ENCODE peak calls at places on chromosomes 16 and 17, in seven cellular contexts. Y is A549; J is gastrocnemius medialis; R is cardiac muscle cell; K is spleen; V is endodermal cell; H is CD8-positive, alpha-beta memory T cell. A is an unnamed sample. For H3K4me1, the result is how much of the 10 kb centered on the place peaks cover.

GRCh38 chr17:82301916-82302497 is 15.4 kb downstream of the CD7 start:
- DNase-seq in Y (no peak), J (no peak), R (no peak), K (peak), V (no peak), H (peak), A (no peak)

GRCh38 chr17:2295575-2295974 is 8.0 kb downstream of the SMG6 start:
- DNase-seq in Y (no peak), J (no peak), R (no peak), K (no peak), V (no peak), H (no peak), A (no peak)

GRCh38 chr17:27804113-27804512 is 3.8 kb upstream of the NOS2 start:
- DNase-seq in Y (no peak), J (no peak), R (no peak), K (no peak), V (peak), H (no peak), A (no peak)

GRCh38 chr17:74219576-74220133 is 6.3 kb downstream of the TTYH2 start:
- DNase-seq in Y (no peak), J (no peak), R (no peak), K (no peak), V (no peak), H (no peak), A (no peak)

GRCh38 chr16:20415541-20415940 is 6.2 kb downstream of the ACSM5 start:
- DNase-seq in Y (no peak), J (no peak), R (no peak), K (no peak), V (no peak), H (no peak), A (no peak)

GRCh38 chr16:85284138-85284897 is 172.0 kb upstream of the CIBAR2 start:
- DNase-seq in Y (no peak), J (no peak), R (no peak), K (no peak), V (no peak), H (no peak), A (no peak)

GRCh38 chr17:22507823-22508222 is 815.5 kb downstream of the KCNJ18 start:
- DNase-seq in Y (peak), J (no peak), R (no peak), K (no peak), V (no peak), H (no peak), A (no peak)

GRCh38 chr16:1288813-1289479 is 20.5 kb upstream of the UBE2I start:
- DNase-seq in Y (no peak), J (no peak), R (peak), K (no peak), V (peak), H (no peak), A (no peak)

GRCh38 chr17:18026408-18026776 is 12.6 kb downstream of the ATPAF2 start:
- DNase-seq in Y (no peak), J (peak), R (no peak), K (no peak), V (no peak), H (peak), A (no peak)

GRCh38 chr17:44348234-44348987 is 3.3 kb downstream of the GRN start:
- DNase-seq in Y (no peak), J (peak), R (no peak), K (peak), V (no peak), H (no peak), A (no peak)

GRCh38 chr17:75048396-75048933 is 1.4 kb downstream of the KCTD2 start:
- DNase-seq in Y (no peak), J (no peak), R (no peak), K (no peak), V (no peak), H (no peak), A (peak)

GRCh38 chr17:68349157-68349556 is 57.9 kb downstream of the ARSG start:
- DNase-seq in Y (no peak), J (no peak), R (no peak), K (no peak), V (no peak), H (no peak), A (no peak)

GRCh38 chr16:380837-381787 is 666 bp downstream of the PGAP6 start:
- DNase-seq in Y (no peak), J (no peak), R (peak), K (peak), V (no peak), H (no peak), A (no peak)

GRCh38 chr17:17078832-17079231 is 36.6 kb downstream of the MPRIP start:
- DNase-seq in Y (no peak), J (no peak), R (no peak), K (peak), V (no peak), H (peak), A (no peak)

GRCh38 chr17:76575570-76575969 is 10.1 kb downstream of the ST6GALNAC2 start:
- DNase-seq in Y (no peak), J (no peak), R (no peak), K (no peak), V (no peak), H (no peak), A (no peak)

GRCh38 chr16:17557480-17557879 is 86.7 kb upstream of the XYLT1 start:
- DNase-seq in Y (no peak), J (no peak), R (no peak), K (no peak), V (no peak), H (no peak), A (no peak)

GRCh38 chr16:12673466-12673865 is 130.2 kb downstream of the CPPED1 start:
- DNase-seq in Y (no peak), J (no peak), R (no peak), K (no peak), V (no peak), H (no peak), A (no peak)

GRCh38 chr16:88705076-88705684 is 1.0 kb downstream of the RNF166 start:
- DNase-seq in Y (no peak), J (no peak), R (peak), K (peak), V (no peak), H (peak), A (no peak)

GRCh38 chr17:2057130-2057713 is 2.3 kb downstream of the HIC1 start:
- DNase-seq in Y (no peak), J (no peak), R (peak), K (no peak), V (peak), H (no peak), A (no peak)

GRCh38 chr17:33055171-33055611 is 63.5 kb downstream of the SPACA3 start:
- DNase-seq in Y (no peak), J (no peak), R (no peak), K (no peak), V (peak), H (no peak), A (no peak)

GRCh38 chr16:19655242-19655777 is 62.7 kb downstream of the KNOP1 start:
- DNase-seq in Y (no peak), J (no peak), R (no peak), K (no peak), V (no peak), H (no peak), A (no peak)

GRCh38 chr17:76446449-76447231 is 6.3 kb downstream of the UBE2O start:
- DNase-seq in Y (peak), J (peak), R (peak), K (no peak), V (peak), H (no peak), A (no peak)

GRCh38 chr16:15961060-15961511 is 11.7 kb downstream of the ABCC1 start:
- DNase-seq in Y (no peak), J (no peak), R (no peak), K (no peak), V (no peak), H (peak), A (no peak)

GRCh38 chr16:3348547-3349167 is 7.0 kb upstream of the OR2C1 start:
- DNase-seq in Y (no peak), J (no peak), R (peak), K (no peak), V (no peak), H (no peak), A (no peak)

GRCh38 chr16:62977876-62978275 is 941.6 kb upstream of the CDH8 start:
- DNase-seq in Y (no peak), J (no peak), R (no peak), K (no peak), V (no peak), H (no peak), A (no peak)

GRCh38 chr16:47019563-47019962 is 46.1 kb upstream of the DNAJA2 start:
- DNase-seq in Y (peak), J (no peak), R (no peak), K (no peak), V (no peak), H (no peak), A (no peak)

GRCh38 chr16:10622036-10622921 is 41.9 kb upstream of the EMP2 start:
- DNase-seq in Y (no peak), J (no peak), R (peak), K (no peak), V (peak), H (no peak), A (no peak)

GRCh38 chr17:67421869-67422273 is 44.8 kb downstream of the PITPNC1 start:
- DNase-seq in Y (peak), J (no peak), R (no peak), K (no peak), V (no peak), H (peak), A (no peak)

GRCh38 chr16:85047867-85048455 is 20.4 kb downstream of the KIAA0513 start:
- DNase-seq in Y (no peak), J (no peak), R (no peak), K (no peak), V (no peak), H (no peak), A (no peak)

GRCh38 chr17:63126607-63127006 is 160.6 kb downstream of the TANC2 start:
- DNase-seq in Y (no peak), J (no peak), R (no peak), K (no peak), V (no peak), H (no peak), A (no peak)

GRCh38 chr17:19647697-19648474 is 665 bp upstream of the ALDH3A2 start:
- DNase-seq in Y (peak), J (peak), R (peak), K (peak), V (peak), H (peak), A (peak)

GRCh38 chr16:58425245-58425644 is 33.0 kb downstream of the GINS3 start:
- DNase-seq in Y (no peak), J (no peak), R (no peak), K (no peak), V (no peak), H (no peak), A (no peak)

GRCh38 chr16:54506691-54507090 is 220.1 kb upstream of the IRX3 start:
- DNase-seq in Y (no peak), J (no peak), R (peak), K (no peak), V (no peak), H (no peak), A (no peak)
- H3K4me3 ChIP-seq in Y (no peak), J (no peak), R (no peak), K (no peak), V (no peak), H (no peak), A (no peak)

GRCh38 chr17:29250666-29251065 is 4.0 kb downstream of the CRYBA1 start:
- DNase-seq in Y (peak), J (no peak), R (no peak), K (no peak), V (no peak), H (no peak), A (no peak)
- H3K4me1 ChIP-seq in Y (under half), J (under half), R (under half), K (under half), V (under half), H (under half), A (under half)

GRCh38 chr17:12099412-12099811 is 78.7 kb downstream of the MAP2K4 start:
- DNase-seq in Y (no peak), J (no peak), R (no peak), K (no peak), V (no peak), H (no peak), A (no peak)
- H3K4me3 ChIP-seq in Y (no peak), J (no peak), R (no peak), K (no peak), V (no peak), H (no peak), A (no peak)

GRCh38 chr17:57407287-57408063 is 151.2 kb downstream of the MSI2 start:
- DNase-seq in Y (no peak), J (no peak), R (no peak), K (no peak), V (no peak), H (no peak), A (no peak)
- H3K4me1 ChIP-seq in Y (under half), J (half or more), R (under half), K (under half), V (under half), H (under half), A (under half)

DNA sequence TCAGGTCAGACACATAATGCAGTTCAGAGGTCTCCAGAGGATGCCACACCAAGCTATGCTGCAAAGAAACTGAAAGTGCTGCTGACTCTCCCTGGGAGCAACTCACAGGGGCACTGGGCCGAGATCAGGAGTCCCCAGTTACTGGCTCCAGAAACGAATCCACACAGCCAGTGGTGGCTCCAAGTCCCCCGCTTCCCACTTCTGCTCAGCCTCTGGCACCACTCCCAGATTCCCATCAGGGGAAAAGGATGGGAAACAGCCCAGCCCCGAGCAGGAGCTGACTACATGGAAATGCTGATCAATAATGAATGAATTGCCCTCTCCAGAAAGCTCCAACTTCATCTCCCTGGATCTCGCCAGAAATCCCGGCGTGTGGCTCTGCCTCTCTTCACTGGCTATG is 62.3 kb upstream of the CDH5 start:
- DNase-seq in Y (no peak), J (no peak), R (no peak), K (no peak), V (no peak), H (no peak), A (no peak)
- H3K4me3 ChIP-seq in Y (no peak), J (no peak), R (no peak), K (no peak), V (no peak), H (no peak), A (no peak)

A was measured in thoracic aorta.